ENCODE peak calls at places on chromosomes 3 and 15, in seven cellular contexts. One of them, this sample, is unnamed.
A peak's percentile ranks its signal among the peaks of the same experiment; 100 is the strongest.

GRCh38 chr3:177554900-177555759 is 357.8 kb upstream of the TBL1XR1 start:
- DNase-seq in AG09319: peak; percentile 56
- DNase-seq in NCI-H460: peak; percentile 4
- DNase-seq in ELF-1: peak; percentile 75
- DNase-seq in posterior vena cava: no peak
- DNase-seq in BJ: peak; percentile 28
- DNase-seq in left cardiac atrium: peak; percentile 42
- DNase-seq in this sample: no peak

GRCh38 chr3:129327510-129327909 is 48.8 kb downstream of the HMCES start:
- DNase-seq in NCI-H460: no peak
- DNase-seq in BJ: no peak
- DNase-seq in left cardiac atrium: no peak
- DNase-seq in posterior vena cava: no peak
- DNase-seq in AG09319: no peak
- DNase-seq in ELF-1: no peak
- DNase-seq in this sample: no peak

GRCh38 chr15:49064281-49064653 is 18.0 kb upstream of the SECISBP2L start:
- DNase-seq in AG09319: no peak
- DNase-seq in ELF-1: peak; percentile 28
- DNase-seq in BJ: no peak
- DNase-seq in left cardiac atrium: no peak
- DNase-seq in posterior vena cava: no peak
- DNase-seq in NCI-H460: no peak
- DNase-seq in this sample: no peak

GRCh38 chr3:73549071-73549600 is 75.6 kb downstream of the PDZRN3 start:
- DNase-seq in posterior vena cava: no peak
- DNase-seq in ELF-1: no peak
- DNase-seq in left cardiac atrium: no peak
- DNase-seq in BJ: no peak
- DNase-seq in AG09319: no peak
- DNase-seq in NCI-H460: no peak
- DNase-seq in this sample: no peak

GRCh38 chr15:44157679-44158078 is 37.4 kb downstream of the FRMD5 start:
- DNase-seq in posterior vena cava: no peak
- DNase-seq in NCI-H460: no peak
- DNase-seq in ELF-1: no peak
- DNase-seq in BJ: peak; percentile 78
- DNase-seq in left cardiac atrium: no peak
- DNase-seq in AG09319: peak; percentile 64
- DNase-seq in this sample: no peak

GRCh38 chr15:25965326-25965725 is 102.2 kb upstream of the ATP10A start:
- DNase-seq in AG09319: no peak
- DNase-seq in posterior vena cava: no peak
- DNase-seq in BJ: no peak
- DNase-seq in left cardiac atrium: no peak
- DNase-seq in NCI-H460: no peak
- DNase-seq in ELF-1: no peak
- DNase-seq in this sample: no peak

GRCh38 chr3:111963424-111963823 is 15.4 kb upstream of the ABHD10 start:
- DNase-seq in BJ: peak; percentile 71
- DNase-seq in ELF-1: no peak
- DNase-seq in left cardiac atrium: no peak
- DNase-seq in posterior vena cava: no peak
- DNase-seq in NCI-H460: no peak
- DNase-seq in AG09319: no peak
- DNase-seq in this sample: no peak

GRCh38 chr3:10753964-10754363 is 62.1 kb upstream of the SLC6A11 start:
- DNase-seq in left cardiac atrium: peak; percentile 64
- DNase-seq in posterior vena cava: no peak
- DNase-seq in BJ: no peak
- DNase-seq in AG09319: no peak
- DNase-seq in ELF-1: peak; percentile 80
- DNase-seq in NCI-H460: peak; percentile 14
- DNase-seq in this sample: peak; percentile 72

GRCh38 chr3:113214227-113214626 is 2.9 kb downstream of the BOC start:
- DNase-seq in AG09319: no peak
- DNase-seq in left cardiac atrium: no peak
- DNase-seq in BJ: no peak
- DNase-seq in ELF-1: no peak
- DNase-seq in NCI-H460: no peak
- DNase-seq in posterior vena cava: no peak
- DNase-seq in this sample: no peak

GRCh38 chr3:42063886-42064285 is 27.3 kb upstream of the TRAK1 start:
- DNase-seq in NCI-H460: peak; percentile 12
- DNase-seq in AG09319: no peak
- DNase-seq in left cardiac atrium: no peak
- DNase-seq in ELF-1: no peak
- DNase-seq in BJ: peak; percentile 90
- DNase-seq in posterior vena cava: no peak
- DNase-seq in this sample: no peak

GRCh38 chr3:190265795-190266194 is 56.5 kb downstream of the CLDN1 start:
- DNase-seq in ELF-1: no peak
- DNase-seq in AG09319: no peak
- DNase-seq in left cardiac atrium: no peak
- DNase-seq in posterior vena cava: no peak
- DNase-seq in BJ: peak; percentile 19
- DNase-seq in NCI-H460: no peak
- DNase-seq in this sample: no peak

GRCh38 chr3:119588112-119588511 is 8.8 kb downstream of the ADPRH start:
- DNase-seq in posterior vena cava: peak; percentile 87
- DNase-seq in left cardiac atrium: peak; percentile 66
- DNase-seq in BJ: no peak
- DNase-seq in AG09319: no peak
- DNase-seq in NCI-H460: no peak
- DNase-seq in ELF-1: no peak
- DNase-seq in this sample: peak; percentile 43

GRCh38 chr3:159390656-159391055 is 588.8 kb downstream of the MFSD1 start:
- DNase-seq in posterior vena cava: no peak
- DNase-seq in AG09319: no peak
- DNase-seq in NCI-H460: no peak
- DNase-seq in left cardiac atrium: no peak
- DNase-seq in ELF-1: no peak
- DNase-seq in BJ: no peak
- DNase-seq in this sample: no peak

GRCh38 chr3:105997800-105998526 is 129.2 kb upstream of the CBLB start:
- DNase-seq in NCI-H460: peak; percentile 38
- DNase-seq in posterior vena cava: peak; percentile 76
- DNase-seq in ELF-1: peak; percentile 51
- DNase-seq in BJ: peak; percentile 74
- DNase-seq in AG09319: peak; percentile 73
- DNase-seq in left cardiac atrium: peak; percentile 29
- DNase-seq in this sample: no peak

GRCh38 chr3:182980204-182981037 is at the start of gene DCUN1D1:
- DNase-seq in left cardiac atrium: peak; percentile 93
- DNase-seq in ELF-1: peak; percentile 69
- DNase-seq in posterior vena cava: peak; percentile 97
- DNase-seq in BJ: peak; percentile 11
- DNase-seq in NCI-H460: peak; percentile 81
- DNase-seq in AG09319: peak; percentile 49
- DNase-seq in this sample: peak; percentile 88

GRCh38 chr3:72082121-72082715 is 297.3 kb upstream of the PROK2 start:
- DNase-seq in AG09319: peak; percentile 40
- DNase-seq in BJ: no peak
- DNase-seq in posterior vena cava: no peak
- DNase-seq in left cardiac atrium: no peak
- DNase-seq in ELF-1: peak; percentile 59
- DNase-seq in NCI-H460: no peak
- DNase-seq in this sample: no peak

GRCh38 chr3:189985938-189986337 is 134.8 kb downstream of the P3H2 start:
- DNase-seq in posterior vena cava: no peak
- DNase-seq in NCI-H460: no peak
- DNase-seq in left cardiac atrium: no peak
- DNase-seq in AG09319: no peak
- DNase-seq in ELF-1: no peak
- DNase-seq in BJ: no peak
- DNase-seq in this sample: no peak

GRCh38 chr15:88274534-88275460 is 18.3 kb upstream of the NTRK3 start:
- DNase-seq in posterior vena cava: peak; percentile 86
- DNase-seq in left cardiac atrium: peak; percentile 66
- DNase-seq in ELF-1: peak; percentile 88
- DNase-seq in BJ: no peak
- DNase-seq in NCI-H460: peak; percentile 38
- DNase-seq in AG09319: peak; percentile 7
- DNase-seq in this sample: peak; percentile 76

GRCh38 chr3:190225186-190225692 is 97.0 kb downstream of the CLDN1 start:
- DNase-seq in NCI-H460: peak; percentile 37
- DNase-seq in AG09319: peak; percentile 7
- DNase-seq in ELF-1: no peak
- DNase-seq in posterior vena cava: no peak
- DNase-seq in BJ: peak; percentile 11
- DNase-seq in left cardiac atrium: no peak
- DNase-seq in this sample: no peak

GRCh38 chr3:10196389-10197052 is 31.8 kb downstream of the IRAK2 start:
- DNase-seq in left cardiac atrium: peak; percentile 54
- DNase-seq in BJ: no peak
- DNase-seq in NCI-H460: no peak
- DNase-seq in posterior vena cava: peak; percentile 91
- DNase-seq in ELF-1: no peak
- DNase-seq in AG09319: no peak
- DNase-seq in this sample: peak; percentile 37

GRCh38 chr3:42051384-42052131 is 39.6 kb upstream of the TRAK1 start:
- DNase-seq in BJ: no peak
- DNase-seq in NCI-H460: no peak
- DNase-seq in posterior vena cava: no peak
- DNase-seq in AG09319: no peak
- DNase-seq in ELF-1: no peak
- DNase-seq in left cardiac atrium: no peak
- DNase-seq in this sample: no peak

GRCh38 chr3:15630646-15631350 is 29.3 kb downstream of the BTD start:
- DNase-seq in NCI-H460: peak; percentile 84
- DNase-seq in AG09319: no peak
- DNase-seq in ELF-1: no peak
- DNase-seq in left cardiac atrium: no peak
- DNase-seq in posterior vena cava: no peak
- DNase-seq in BJ: peak; percentile 42
- DNase-seq in this sample: no peak

GRCh38 chr3:112333386-112334334 is 704 bp downstream of the CD200 start:
- DNase-seq in left cardiac atrium: peak; percentile 30
- DNase-seq in ELF-1: peak; percentile 81
- DNase-seq in NCI-H460: no peak
- DNase-seq in posterior vena cava: no peak
- DNase-seq in AG09319: no peak
- DNase-seq in BJ: no peak
- DNase-seq in this sample: peak; percentile 19

GRCh38 chr3:100317928-100318327 is 16.6 kb upstream of the NIT2 start:
- DNase-seq in AG09319: no peak
- DNase-seq in posterior vena cava: no peak
- DNase-seq in left cardiac atrium: no peak
- DNase-seq in BJ: no peak
- DNase-seq in ELF-1: no peak
- DNase-seq in NCI-H460: no peak
- DNase-seq in this sample: no peak

GRCh38 chr15:73330206-73331051 is 38.3 kb downstream of the HCN4 start:
- DNase-seq in posterior vena cava: peak; percentile 67
- DNase-seq in NCI-H460: no peak
- DNase-seq in AG09319: no peak
- DNase-seq in left cardiac atrium: no peak
- DNase-seq in ELF-1: peak; percentile 61
- DNase-seq in BJ: no peak
- DNase-seq in this sample: peak; percentile 51

GRCh38 chr15:55802600-55803376 is 59.8 kb upstream of the PRTG start:
- DNase-seq in AG09319: no peak
- DNase-seq in posterior vena cava: no peak
- DNase-seq in BJ: no peak
- DNase-seq in NCI-H460: no peak
- DNase-seq in left cardiac atrium: no peak
- DNase-seq in ELF-1: peak; percentile 18
- DNase-seq in this sample: no peak

GRCh38 chr3:149581681-149582349 is 76.0 kb downstream of the WWTR1 start:
- DNase-seq in BJ: peak; percentile 46
- DNase-seq in posterior vena cava: no peak
- DNase-seq in NCI-H460: peak; percentile 94
- DNase-seq in left cardiac atrium: peak; percentile 43
- DNase-seq in AG09319: no peak
- DNase-seq in ELF-1: peak; percentile 65
- DNase-seq in this sample: peak; percentile 29

GRCh38 chr15:64898406-64898805 is 13.3 kb upstream of the ANKDD1A start:
- DNase-seq in BJ: no peak
- DNase-seq in ELF-1: no peak
- DNase-seq in posterior vena cava: peak; percentile 36
- DNase-seq in AG09319: no peak
- DNase-seq in left cardiac atrium: no peak
- DNase-seq in NCI-H460: no peak
- DNase-seq in this sample: no peak

GRCh38 chr3:64209866-64210609 is 15.2 kb downstream of the PRICKLE2 start:
- DNase-seq in NCI-H460: no peak
- DNase-seq in left cardiac atrium: peak; percentile 90
- DNase-seq in posterior vena cava: peak; percentile 93
- DNase-seq in AG09319: no peak
- DNase-seq in ELF-1: no peak
- DNase-seq in BJ: no peak
- DNase-seq in this sample: peak; percentile 40

GRCh38 chr3:14424711-14425573 is 22.5 kb downstream of the SLC6A6 start:
- DNase-seq in NCI-H460: no peak
- DNase-seq in left cardiac atrium: no peak
- DNase-seq in BJ: no peak
- DNase-seq in ELF-1: peak; percentile 37
- DNase-seq in posterior vena cava: no peak
- DNase-seq in AG09319: no peak
- DNase-seq in this sample: no peak

GRCh38 chr3:51190199-51190598 is 194.9 kb upstream of the MANF start:
- DNase-seq in posterior vena cava: no peak
- DNase-seq in left cardiac atrium: no peak
- DNase-seq in BJ: no peak
- DNase-seq in AG09319: no peak
- DNase-seq in ELF-1: no peak
- DNase-seq in NCI-H460: no peak
- DNase-seq in this sample: no peak

GRCh38 chr3:156522673-156523072 is 32.2 kb downstream of the SSR3 start:
- DNase-seq in NCI-H460: no peak
- DNase-seq in left cardiac atrium: no peak
- DNase-seq in BJ: no peak
- DNase-seq in posterior vena cava: no peak
- DNase-seq in ELF-1: no peak
- DNase-seq in AG09319: no peak
- DNase-seq in this sample: no peak

GRCh38 chr15:39391230-39391629 is 189.6 kb upstream of the THBS1 start:
- DNase-seq in BJ: no peak
- DNase-seq in AG09319: no peak
- DNase-seq in left cardiac atrium: peak; percentile 38
- DNase-seq in posterior vena cava: no peak
- DNase-seq in ELF-1: peak; percentile 2
- DNase-seq in NCI-H460: no peak
- DNase-seq in this sample: no peak

GRCh38 chr3:4493931-4494806 is 1.0 kb downstream of the ITPR1 start:
- DNase-seq in ELF-1: peak; percentile 12
- DNase-seq in AG09319: no peak
- DNase-seq in posterior vena cava: no peak
- DNase-seq in left cardiac atrium: peak; percentile 33
- DNase-seq in BJ: no peak
- DNase-seq in NCI-H460: no peak
- DNase-seq in this sample: peak; percentile 63

GRCh38 chr15:78565951-78566774 is 843 bp downstream of the CHRNA5 start:
- DNase-seq in ELF-1: peak; percentile 69
- DNase-seq in left cardiac atrium: no peak
- DNase-seq in NCI-H460: peak; percentile 22
- DNase-seq in AG09319: no peak
- DNase-seq in posterior vena cava: no peak
- DNase-seq in BJ: no peak
- DNase-seq in this sample: no peak

This sample was measured in testis.